ENCODE peak calls at places on chromosome 5, in seven cellular contexts. B, K, I, X, H, R and P are unnamed samples.
A peak's percentile ranks its signal among the peaks of the same experiment; 100 is the strongest.

GRCh38 chr5:109983135-109983534 is 293.4 kb downstream of the MAN2A1 start:
- DNase-seq in X (no peak), B (no peak), H (no peak), I (no peak), K (peak; percentile 20), R (no peak), P (no peak)

GRCh38 chr5:81391-82021 is 10.5 kb upstream of the PLEKHG4B start:
- DNase-seq in B (no peak), R (no peak), I (peak; percentile 12), H (no peak), X (no peak), K (peak; percentile 3), P (peak; percentile 38)

GRCh38 chr5:128962211-128962610 is 3.1 kb upstream of the SLC27A6 start:
- DNase-seq in K (no peak), R (no peak), X (no peak), B (no peak), I (no peak), H (no peak), P (no peak)

GRCh38 chr5:32531885-32532520 is 53.4 kb upstream of the SUB1 start:
- DNase-seq in R (no peak), K (no peak), B (peak; percentile 17), I (no peak), H (peak; percentile 85), X (peak; percentile 28), P (no peak)

GRCh38 chr5:88377705-88378656 is 109.3 kb upstream of the TMEM161B start:
- DNase-seq in B (no peak), R (no peak), I (no peak), H (peak; percentile 20), K (no peak), X (no peak), P (no peak)

GRCh38 chr5:90381213-90381929 is 28.2 kb downstream of the CETN3 start:
- DNase-seq in H (no peak), K (no peak), R (no peak), B (no peak), I (no peak), X (no peak), P (no peak)

GRCh38 chr5:50665091-50665490 is 1.3 kb upstream of the PARP8 start:
- DNase-seq in R (no peak), H (no peak), B (no peak), I (no peak), K (no peak), X (no peak), P (no peak)

GRCh38 chr5:126138475-126139005 is 284.7 kb upstream of the GRAMD2B start:
- DNase-seq in X (no peak), K (no peak), I (no peak), B (peak; percentile 21), H (no peak), R (no peak), P (no peak)

GRCh38 chr5:151239237-151239861 is 13.6 kb upstream of the GM2A start:
- DNase-seq in B (peak; percentile 20), X (no peak), H (no peak), K (peak; percentile 77), R (no peak), I (no peak), P (peak; percentile 59)

GRCh38 chr5:160230686-160231527 is 1.6 kb downstream of the FABP6 start:
- DNase-seq in I (no peak), R (no peak), B (no peak), H (no peak), K (peak; percentile 42), X (no peak), P (no peak)

GRCh38 chr5:122163151-122164069 is 34.1 kb downstream of the ZNF474 start:
- DNase-seq in K (peak; percentile 79), I (no peak), X (no peak), H (no peak), R (no peak), B (peak; percentile 76), P (no peak)

GRCh38 chr5:142978726-142979125 is 208.5 kb downstream of the ARHGAP26 start:
- DNase-seq in I (no peak), B (no peak), K (no peak), X (no peak), R (no peak), H (no peak), P (no peak)

GRCh38 chr5:158832096-158832495 is 267.6 kb downstream of the EBF1 start:
- DNase-seq in B (no peak), X (no peak), K (peak; percentile 33), R (no peak), I (no peak), H (no peak), P (no peak)

GRCh38 chr5:41368158-41368557 is 142.2 kb downstream of the PLCXD3 start:
- DNase-seq in H (no peak), K (peak; percentile 7), I (no peak), R (no peak), B (no peak), X (no peak), P (no peak)

GRCh38 chr5:8650197-8650596 is 781.2 kb downstream of the MTRR start:
- DNase-seq in R (no peak), I (no peak), X (no peak), H (peak; percentile 82), B (no peak), K (no peak), P (no peak)

GRCh38 chr5:149993471-149993870 is 7.0 kb downstream of the TIGD6 start:
- DNase-seq in R (no peak), B (no peak), H (no peak), X (no peak), I (no peak), K (no peak), P (no peak)

GRCh38 chr5:56601641-56602071 is 213.7 kb upstream of the MAP3K1 start:
- DNase-seq in H (no peak), I (no peak), B (no peak), K (no peak), R (no peak), X (no peak), P (no peak)

GRCh38 chr5:141223112-141223783 is at the start of gene PCDHB14:
- DNase-seq in I (no peak), H (peak; percentile 6), R (no peak), B (peak; percentile 25), X (no peak), K (peak; percentile 54), P (no peak)

GRCh38 chr5:33153891-33154290 is 286.9 kb upstream of the TARS1 start:
- DNase-seq in I (no peak), X (no peak), K (no peak), R (no peak), B (no peak), H (no peak), P (no peak)

GRCh38 chr5:32916648-32917047 is 205.5 kb downstream of the NPR3 start:
- DNase-seq in K (peak; percentile 47), H (no peak), I (no peak), B (peak; percentile 12), R (no peak), X (no peak), P (no peak)

GRCh38 chr5:177041936-177042335 is 19.4 kb downstream of the ZNF346 start:
- DNase-seq in R (no peak), K (no peak), X (no peak), B (no peak), I (no peak), H (no peak), P (no peak)

GRCh38 chr5:151880304-151880703 is 44.3 kb downstream of the GLRA1 start:
- DNase-seq in X (no peak), I (no peak), R (no peak), K (no peak), H (peak; percentile 43), B (no peak), P (no peak)

GRCh38 chr5:142845402-142845901 is 75.3 kb downstream of the ARHGAP26 start:
- DNase-seq in B (no peak), K (no peak), X (no peak), H (no peak), I (no peak), R (no peak), P (no peak)

GRCh38 chr5:14914603-14915277 is 43.2 kb upstream of the ANKH start:
- DNase-seq in X (no peak), H (no peak), B (peak; percentile 76), I (no peak), R (no peak), K (peak; percentile 69), P (no peak)

GRCh38 chr5:178787889-178788288 is 57.4 kb upstream of the ZNF354A start:
- DNase-seq in X (no peak), R (no peak), K (no peak), B (no peak), H (no peak), I (no peak), P (no peak)

GRCh38 chr5:3031733-3032378 is 280.4 kb upstream of the IRX2 start:
- DNase-seq in H (no peak), X (no peak), R (no peak), B (no peak), K (no peak), I (no peak), P (no peak)

GRCh38 chr5:147397616-147398015 is 112.3 kb downstream of the DPYSL3 start:
- DNase-seq in B (no peak), R (no peak), X (no peak), K (no peak), H (no peak), I (no peak), P (no peak)

GRCh38 chr5:21173526-21173925 is 1185.5 kb upstream of the CDH18 start:
- DNase-seq in X (no peak), H (no peak), B (no peak), I (no peak), R (no peak), K (no peak), P (no peak)

GRCh38 chr5:112420111-112420864 is 1.2 kb upstream of the EPB41L4A start:
- DNase-seq in R (no peak), X (no peak), B (no peak), K (peak; percentile 72), I (peak; percentile 5), H (peak; percentile 62), P (peak; percentile 88)

GRCh38 chr5:127072861-127073846 is at the start of gene C5orf63:
- DNase-seq in H (no peak), I (no peak), X (peak; percentile 53), R (peak; percentile 25), K (peak; percentile 77), B (peak; percentile 16), P (no peak)

GRCh38 chr5:15008476-15008875 is 136.9 kb upstream of the ANKH start:
- DNase-seq in H (no peak), X (no peak), R (no peak), K (peak; percentile 91), I (no peak), B (peak; percentile 92), P (peak; percentile 35)

GRCh38 chr5:115033861-115034260 is 135.8 kb downstream of the TRIM36 start:
- DNase-seq in K (no peak), H (no peak), X (no peak), B (no peak), I (no peak), R (no peak), P (no peak)

GRCh38 chr5:108148715-108149139 is 233.2 kb downstream of the FBXL17 start:
- DNase-seq in B (peak; percentile 22), H (peak; percentile 25), R (no peak), K (peak; percentile 38), X (no peak), I (no peak), P (no peak)

GRCh38 chr5:166834246-166834645 is 1457.2 kb upstream of the WWC1 start:
- DNase-seq in H (no peak), X (no peak), B (no peak), R (no peak), K (no peak), I (no peak), P (no peak)

GRCh38 chr5:176570044-176570443 is 20.9 kb downstream of the CDHR2 start:
- DNase-seq in X (no peak), B (no peak), I (no peak), K (peak; percentile 39), H (no peak), R (no peak), P (no peak)

GRCh38 chr5:100232730-100233129 is 302.4 kb upstream of the FAM174A start:
- DNase-seq in I (no peak), K (no peak), B (no peak), R (no peak), H (peak; percentile 17), X (no peak), P (no peak)

GRCh38 chr5:58149750-58150149 is 310.1 kb downstream of the PLK2 start:
- DNase-seq in K (no peak), X (no peak), R (no peak), I (no peak), B (no peak), H (no peak), P (no peak)

GRCh38 chr5:141245250-141245717 is at the start of gene PCDHB15:
- DNase-seq in K (no peak), X (no peak), B (no peak), I (no peak), R (no peak), H (no peak), P (no peak)